ENCODE peak calls at places on chromosome 17, in five cellular contexts. One of them, this sample, is unnamed.

GRCh38 chr17:66025551-66025950 is 166.4 kb downstream of the CEP112 start:
- DNase-seq in OCI-LY7: no peak
- DNase-seq in fibroblast of lung: peak
- DNase-seq in hepatocyte: no peak
- DNase-seq in A549: no peak
- DNase-seq in this sample: no peak

GRCh38 chr17:39927101-39927927 is at the start of the genes LRRC3C and ORMDL3:
- DNase-seq in fibroblast of lung: peak
- DNase-seq in A549: peak
- DNase-seq in OCI-LY7: peak
- DNase-seq in hepatocyte: peak
- DNase-seq in this sample: peak

GRCh38 chr17:40024901-40025300 is 9.7 kb downstream of the CSF3 start:
- DNase-seq in fibroblast of lung: peak
- DNase-seq in OCI-LY7: no peak
- DNase-seq in A549: no peak
- DNase-seq in hepatocyte: no peak
- DNase-seq in this sample: no peak

GRCh38 chr17:67999291-67999911 is 3.1 kb upstream of the C17orf58 start:
- DNase-seq in A549: no peak
- DNase-seq in OCI-LY7: no peak
- DNase-seq in fibroblast of lung: peak
- DNase-seq in hepatocyte: peak
- DNase-seq in this sample: no peak

GRCh38 chr17:29784661-29785060 is 145.4 kb downstream of the SSH2 start:
- DNase-seq in OCI-LY7: no peak
- DNase-seq in A549: peak
- DNase-seq in fibroblast of lung: peak
- DNase-seq in hepatocyte: no peak
- DNase-seq in this sample: no peak

GRCh38 chr17:34351041-34351575 is 5.2 kb upstream of the CCL13 start:
- DNase-seq in OCI-LY7: no peak
- DNase-seq in A549: no peak
- DNase-seq in fibroblast of lung: no peak
- DNase-seq in hepatocyte: no peak
- DNase-seq in this sample: no peak

GRCh38 chr17:16353702-16354174 is 469 bp upstream of the CENPV start:
- DNase-seq in A549: no peak
- DNase-seq in fibroblast of lung: no peak
- DNase-seq in hepatocyte: no peak
- DNase-seq in OCI-LY7: no peak
- DNase-seq in this sample: no peak

GRCh38 chr17:11644265-11645212 is 46.3 kb downstream of the DNAH9 start:
- DNase-seq in fibroblast of lung: peak
- DNase-seq in hepatocyte: peak
- DNase-seq in A549: peak
- DNase-seq in OCI-LY7: peak
- DNase-seq in this sample: peak

GRCh38 chr17:35423761-35424160 is 8.5 kb downstream of the SLFN12 start:
- DNase-seq in A549: no peak
- DNase-seq in OCI-LY7: no peak
- DNase-seq in hepatocyte: no peak
- DNase-seq in fibroblast of lung: peak
- DNase-seq in this sample: no peak

GRCh38 chr17:76434870-76435269 is 18.1 kb downstream of the UBE2O start:
- DNase-seq in A549: no peak
- DNase-seq in OCI-LY7: no peak
- DNase-seq in fibroblast of lung: no peak
- DNase-seq in hepatocyte: no peak
- DNase-seq in this sample: no peak

GRCh38 chr17:33072421-33073175 is 81.0 kb downstream of the SPACA3 start:
- DNase-seq in A549: no peak
- DNase-seq in hepatocyte: no peak
- DNase-seq in fibroblast of lung: peak
- DNase-seq in OCI-LY7: no peak
- DNase-seq in this sample: no peak

GRCh38 chr17:67434061-67434525 is 57.0 kb downstream of the PITPNC1 start:
- DNase-seq in hepatocyte: no peak
- DNase-seq in OCI-LY7: no peak
- DNase-seq in A549: no peak
- DNase-seq in fibroblast of lung: no peak
- DNase-seq in this sample: no peak

GRCh38 chr17:18213666-18214270 is 11.7 kb upstream of the LLGL1 start:
- DNase-seq in hepatocyte: no peak
- DNase-seq in A549: no peak
- DNase-seq in fibroblast of lung: no peak
- DNase-seq in OCI-LY7: no peak
- DNase-seq in this sample: no peak

GRCh38 chr17:7144203-7144602 is 29.6 kb upstream of the ASGR2 start:
- DNase-seq in fibroblast of lung: no peak
- DNase-seq in A549: no peak
- DNase-seq in OCI-LY7: no peak
- DNase-seq in hepatocyte: no peak
- DNase-seq in this sample: no peak

GRCh38 chr17:56793947-56794346 is 39.8 kb downstream of the C17orf67 start:
- DNase-seq in fibroblast of lung: no peak
- DNase-seq in A549: no peak
- DNase-seq in OCI-LY7: no peak
- DNase-seq in hepatocyte: no peak
- DNase-seq in this sample: no peak

GRCh38 chr17:50292465-50292864 is 18.2 kb downstream of the TMEM92 start:
- DNase-seq in OCI-LY7: no peak
- DNase-seq in fibroblast of lung: no peak
- DNase-seq in A549: no peak
- DNase-seq in hepatocyte: no peak
- DNase-seq in this sample: no peak

GRCh38 chr17:69427486-69428197 is 13.1 kb downstream of the MAP2K6 start:
- DNase-seq in OCI-LY7: no peak
- DNase-seq in hepatocyte: no peak
- DNase-seq in fibroblast of lung: no peak
- DNase-seq in A549: no peak
- DNase-seq in this sample: no peak

GRCh38 chr17:74325743-74326379 is at the start of gene KIF19:
- DNase-seq in OCI-LY7: no peak
- DNase-seq in hepatocyte: peak
- DNase-seq in A549: no peak
- DNase-seq in fibroblast of lung: peak
- DNase-seq in this sample: no peak

GRCh38 chr17:68060336-68060735 is 24.8 kb downstream of the KPNA2 start:
- DNase-seq in fibroblast of lung: no peak
- DNase-seq in A549: no peak
- DNase-seq in hepatocyte: no peak
- DNase-seq in OCI-LY7: no peak
- DNase-seq in this sample: no peak

GRCh38 chr17:82330322-82331239 is 3.0 kb downstream of the SECTM1 start:
- DNase-seq in hepatocyte: peak
- DNase-seq in OCI-LY7: peak
- DNase-seq in A549: no peak
- DNase-seq in fibroblast of lung: peak
- DNase-seq in this sample: peak

DNA sequence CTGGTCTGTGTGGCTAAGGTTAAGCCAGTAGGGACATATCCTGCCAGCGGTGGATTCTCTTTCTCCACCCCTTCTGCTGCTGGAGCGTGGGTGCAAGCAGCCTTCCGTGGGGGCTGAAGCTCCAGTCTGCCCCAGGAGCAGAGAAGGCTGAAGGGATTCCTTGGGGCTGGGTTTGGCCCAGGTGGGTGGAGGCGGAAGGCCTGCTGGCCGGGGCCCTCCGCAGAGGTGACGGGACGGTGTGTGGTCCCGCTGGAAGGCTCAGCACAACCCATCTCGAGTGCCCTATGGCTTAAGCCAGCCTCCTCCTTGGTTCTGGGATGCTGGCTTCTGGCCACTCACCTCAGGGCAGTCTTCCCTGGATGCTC is 13.1 kb downstream of the TIMM22 start:
- DNase-seq in OCI-LY7: no peak
- DNase-seq in A549: no peak
- DNase-seq in hepatocyte: no peak
- DNase-seq in fibroblast of lung: no peak
- DNase-seq in this sample: no peak
- H3K27ac ChIP-seq in OCI-LY7: no peak
- H3K27ac ChIP-seq in A549: no peak
- H3K27ac ChIP-seq in hepatocyte: no peak
- H3K27ac ChIP-seq in fibroblast of lung: no peak
- H3K27ac ChIP-seq in this sample: no peak

DNA sequence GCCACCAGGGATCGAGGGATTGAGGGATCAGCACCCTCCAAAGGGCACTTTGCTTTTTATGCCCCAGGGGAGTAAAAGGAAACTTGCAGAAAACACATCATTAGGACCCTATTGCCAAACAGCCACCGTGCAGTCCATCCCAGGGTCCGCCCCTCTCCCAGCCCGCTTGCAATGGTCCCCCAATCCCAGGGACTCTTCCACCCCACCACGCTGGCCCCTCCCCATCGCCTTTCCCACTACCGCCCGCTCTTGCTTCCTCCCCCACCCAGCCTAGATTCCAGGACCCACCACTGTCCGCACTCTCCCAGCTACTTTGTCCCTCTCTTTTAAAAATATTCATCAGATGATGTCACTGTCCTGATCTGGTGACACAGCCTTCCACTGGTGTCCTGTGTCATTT is 128.1 kb downstream of the RBFOX3 start:
- DNase-seq in hepatocyte: no peak
- DNase-seq in fibroblast of lung: no peak
- DNase-seq in A549: no peak
- DNase-seq in OCI-LY7: no peak
- DNase-seq in this sample: no peak
- H3K4me2 ChIP-seq in hepatocyte: no peak
- H3K4me2 ChIP-seq in fibroblast of lung: no peak
- H3K4me2 ChIP-seq in A549: peak
- H3K4me2 ChIP-seq in OCI-LY7: no peak
- H3K4me2 ChIP-seq in this sample: no peak

GRCh38 chr17:42051013-42051400 is 606 bp upstream of the C17orf113 start:
- DNase-seq in OCI-LY7: no peak
- DNase-seq in A549: no peak
- DNase-seq in fibroblast of lung: no peak
- DNase-seq in hepatocyte: no peak
- DNase-seq in this sample: no peak
- H3K4me3 ChIP-seq in OCI-LY7: no peak
- H3K4me3 ChIP-seq in A549: peak
- H3K4me3 ChIP-seq in fibroblast of lung: no peak
- H3K4me3 ChIP-seq in hepatocyte: peak
- H3K4me3 ChIP-seq in this sample: no peak

DNA sequence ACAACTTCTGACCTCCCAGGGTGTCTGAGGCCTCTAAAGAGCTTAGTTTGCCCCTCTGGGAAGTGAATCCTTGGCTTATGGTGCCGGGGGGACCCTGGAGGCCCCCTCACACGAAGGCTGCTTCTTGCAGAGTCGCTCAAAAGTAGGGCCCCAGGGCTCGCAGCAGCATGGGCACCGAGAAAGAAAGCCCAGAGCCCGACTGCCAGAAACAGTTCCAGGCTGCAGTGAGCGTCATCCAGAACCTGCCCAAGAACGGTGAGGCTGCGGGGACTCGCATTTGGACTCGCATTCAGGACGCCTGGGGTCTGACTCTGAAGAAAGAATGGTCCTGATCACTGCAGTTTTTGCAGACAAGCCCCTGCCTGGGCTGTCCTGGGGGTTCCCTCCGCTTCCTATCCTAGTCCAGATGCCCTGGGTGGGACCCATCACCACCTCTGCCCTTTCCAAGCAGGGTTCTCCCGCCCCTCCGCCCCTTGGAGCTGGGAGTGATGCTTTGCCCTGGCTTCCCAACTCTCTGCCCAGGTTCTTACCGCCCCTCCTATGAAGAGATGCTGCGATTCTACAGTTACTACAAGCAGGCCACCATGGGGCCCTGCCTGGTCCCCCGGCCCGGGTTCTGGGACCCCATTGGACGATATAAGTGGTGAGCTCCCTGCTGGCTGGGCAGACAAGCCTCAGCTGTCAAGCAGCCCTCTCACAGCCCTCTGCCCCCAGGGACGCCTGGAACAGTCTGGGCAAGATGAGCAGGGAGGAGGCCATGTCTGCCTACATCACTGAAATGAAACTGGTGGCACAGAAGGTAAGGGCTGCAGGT is 698 bp downstream of the ACBD4 start:
- DNase-seq in fibroblast of lung: no peak
- DNase-seq in hepatocyte: no peak
- DNase-seq in OCI-LY7: no peak
- DNase-seq in A549: no peak
- DNase-seq in this sample: no peak
- H3K27ac ChIP-seq in fibroblast of lung: peak
- H3K27ac ChIP-seq in hepatocyte: peak
- H3K27ac ChIP-seq in OCI-LY7: no peak
- H3K27ac ChIP-seq in A549: peak
- H3K27ac ChIP-seq in this sample: no peak

DNA sequence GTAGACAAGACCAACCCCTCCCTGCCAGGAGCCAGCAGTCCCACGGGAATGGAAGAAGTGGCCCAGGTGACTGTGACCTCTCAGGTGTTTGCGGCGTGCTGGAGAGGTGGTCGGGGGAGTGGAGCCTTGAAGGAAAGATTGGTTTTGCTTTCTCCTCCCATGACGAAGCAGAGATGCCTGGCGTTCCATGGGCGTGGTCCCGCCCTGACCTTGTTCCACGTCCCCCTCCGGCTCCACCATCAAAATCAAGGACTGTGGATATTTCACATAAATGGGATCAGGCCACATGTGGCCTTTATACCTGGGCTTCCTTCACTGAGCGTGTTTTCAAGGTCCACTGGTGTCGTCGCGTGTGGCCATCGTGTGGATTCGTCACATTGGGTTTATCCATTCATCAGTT is 270.6 kb upstream of the TNRC6C start:
- DNase-seq in hepatocyte: no peak
- DNase-seq in A549: no peak
- DNase-seq in OCI-LY7: no peak
- DNase-seq in fibroblast of lung: no peak
- DNase-seq in this sample: no peak
- H3K4me2 ChIP-seq in hepatocyte: no peak
- H3K4me2 ChIP-seq in A549: no peak
- H3K4me2 ChIP-seq in OCI-LY7: no peak
- H3K4me2 ChIP-seq in fibroblast of lung: no peak
- H3K4me2 ChIP-seq in this sample: no peak

DNA sequence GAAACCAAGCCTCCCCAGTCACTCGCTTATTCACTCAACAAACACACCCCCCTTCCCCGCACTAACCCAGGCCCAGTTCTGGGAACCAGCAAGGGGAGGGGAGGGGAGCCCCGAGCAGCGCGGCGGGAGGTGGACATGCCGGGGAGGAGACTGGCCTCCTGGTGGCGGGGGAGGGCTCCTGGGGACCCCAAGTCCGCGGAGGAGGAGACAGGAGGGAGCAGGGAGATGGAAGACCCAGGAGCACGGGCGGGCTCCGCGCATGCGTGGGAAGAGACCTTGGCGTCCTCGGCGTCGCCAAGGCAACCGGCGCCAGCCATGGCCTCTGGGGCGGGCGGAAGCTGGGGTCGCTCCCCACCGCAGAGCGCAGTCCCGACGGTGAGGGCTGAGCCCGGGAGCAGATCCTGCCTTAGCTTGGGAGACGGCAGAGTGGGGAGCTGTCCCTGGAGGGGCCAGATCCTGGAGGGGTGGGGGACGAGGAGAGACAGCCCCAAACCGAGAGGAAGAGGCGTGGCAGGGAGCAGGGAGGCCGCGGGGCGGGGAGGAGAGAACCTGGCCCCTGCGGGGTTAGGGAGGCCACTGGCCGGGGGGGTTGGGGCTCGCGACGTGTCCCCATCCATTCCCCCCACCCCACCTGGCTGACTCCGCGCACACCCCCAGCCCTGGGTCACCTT is at the start of gene PRR29:
- DNase-seq in hepatocyte: peak
- DNase-seq in OCI-LY7: peak
- DNase-seq in A549: peak
- DNase-seq in fibroblast of lung: peak
- DNase-seq in this sample: peak
- H3K4me3 ChIP-seq in hepatocyte: peak
- H3K4me3 ChIP-seq in OCI-LY7: peak
- H3K4me3 ChIP-seq in A549: peak
- H3K4me3 ChIP-seq in fibroblast of lung: peak
- H3K4me3 ChIP-seq in this sample: peak

GRCh38 chr17:14919580-14920160 is 345.5 kb downstream of the PMP22 start:
- DNase-seq in A549: no peak
- DNase-seq in hepatocyte: no peak
- DNase-seq in fibroblast of lung: no peak
- DNase-seq in OCI-LY7: no peak
- DNase-seq in this sample: no peak
- H3K27ac ChIP-seq in A549: peak
- H3K27ac ChIP-seq in hepatocyte: no peak
- H3K27ac ChIP-seq in fibroblast of lung: no peak
- H3K27ac ChIP-seq in OCI-LY7: no peak
- H3K27ac ChIP-seq in this sample: no peak

This sample was measured in Karpas-422.